ENCODE peak calls at places on chromosome 22, in eight cellular contexts. P is transverse colon, M is SK-N-SH, K is stomach, B is A549, N is H1, X is upper lobe of left lung, W is ovary. U is an unnamed sample.

GRCh38 chr22:33758125-33758483 is 162.2 kb downstream of the LARGE1 start:
- DNase-seq in P (no peak), M (no peak), K (no peak), B (no peak), N (no peak), X (no peak), W (no peak), U (no peak)

GRCh38 chr22:32823024-32823730 is 21.7 kb downstream of the TIMP3 start:
- DNase-seq in P (peak), M (peak), K (peak), B (peak), N (peak), X (no peak), W (no peak), U (peak)

GRCh38 chr22:44667829-44668189 is 34.2 kb upstream of the PRR5 start:
- DNase-seq in P (peak), M (no peak), K (no peak), B (no peak), N (no peak), X (no peak), W (no peak), U (peak)

GRCh38 chr22:32407332-32407731 is 4.7 kb downstream of the RTCB start:
- DNase-seq in P (no peak), M (no peak), K (no peak), B (no peak), N (no peak), X (no peak), W (no peak), U (no peak)

GRCh38 chr22:37486224-37486845 is at the start of gene MFNG:
- DNase-seq in P (peak), M (peak), K (peak), B (peak), N (peak), X (peak), W (peak), U (peak)

GRCh38 chr22:38442967-38443674 is 11.9 kb downstream of the KCNJ4 start:
- DNase-seq in P (no peak), M (no peak), K (no peak), B (no peak), N (no peak), X (no peak), W (no peak), U (no peak)

GRCh38 chr22:23565942-23566715 is 14.0 kb downstream of the IGLL1 start:
- DNase-seq in P (no peak), M (peak), K (no peak), B (no peak), N (peak), X (peak), W (peak), U (peak)

GRCh38 chr22:31350410-31350863 is 4.3 kb upstream of the PATZ1 start:
- DNase-seq in P (peak), M (peak), K (peak), B (peak), N (no peak), X (no peak), W (no peak), U (no peak)

GRCh38 chr22:19962246-19962908 is 20.8 kb upstream of the TXNRD2 start:
- DNase-seq in P (peak), M (peak), K (peak), B (peak), N (peak), X (peak), W (no peak), U (peak)

GRCh38 chr22:43540570-43540969 is 128.8 kb downstream of the MPPED1 start:
- DNase-seq in P (no peak), M (no peak), K (no peak), B (no peak), N (no peak), X (no peak), W (no peak), U (no peak)

GRCh38 chr22:32858121-32858703 is 56.7 kb downstream of the TIMP3 start:
- DNase-seq in P (no peak), M (no peak), K (no peak), B (no peak), N (no peak), X (no peak), W (no peak), U (no peak)

GRCh38 chr22:31650391-31650790 is 11.6 kb downstream of the PISD start:
- DNase-seq in P (no peak), M (no peak), K (no peak), B (no peak), N (no peak), X (no peak), W (no peak), U (no peak)

GRCh38 chr22:36337365-36338130 is 50.2 kb downstream of the MYH9 start:
- DNase-seq in P (no peak), M (no peak), K (no peak), B (no peak), N (no peak), X (no peak), W (no peak), U (no peak)

GRCh38 chr22:36340621-36341020 is 47.1 kb downstream of the MYH9 start:
- DNase-seq in P (no peak), M (no peak), K (peak), B (no peak), N (no peak), X (no peak), W (no peak), U (no peak)

GRCh38 chr22:36341640-36342041 is 46.1 kb downstream of the MYH9 start:
- DNase-seq in P (no peak), M (no peak), K (no peak), B (no peak), N (no peak), X (no peak), W (no peak), U (no peak)

GRCh38 chr22:36336246-36337182 is 51.3 kb downstream of the MYH9 start:
- DNase-seq in P (no peak), M (no peak), K (no peak), B (no peak), N (no peak), X (no peak), W (no peak), U (no peak)

GRCh38 chr22:36339171-36340065 is 48.3 kb downstream of the MYH9 start:
- DNase-seq in P (no peak), M (no peak), K (no peak), B (no peak), N (no peak), X (no peak), W (no peak), U (no peak)
- TF ChIP-seq EP300 in P (no peak), M (no peak), K (no peak), B (no peak), N (no peak), X (no peak), W (no peak), U (peak)

GRCh38 chr22:30313527-30314385 is 13.0 kb downstream of the TBC1D10A start:
- DNase-seq in P (no peak), M (peak), K (no peak), B (no peak), N (no peak), X (no peak), W (no peak), U (no peak)

GRCh38 chr22:30309981-30310672 is 16.6 kb downstream of the TBC1D10A start:
- DNase-seq in P (peak), M (no peak), K (peak), B (no peak), N (no peak), X (no peak), W (no peak), U (peak)

GRCh38 chr22:30312053-30312452 is 14.7 kb downstream of the TBC1D10A start:
- DNase-seq in P (no peak), M (no peak), K (no peak), B (no peak), N (no peak), X (no peak), W (no peak), U (no peak)

GRCh38 chr22:30308518-30309230 is 18.1 kb downstream of the TBC1D10A start:
- DNase-seq in P (peak), M (no peak), K (no peak), B (no peak), N (no peak), X (no peak), W (no peak), U (peak)

DNA sequence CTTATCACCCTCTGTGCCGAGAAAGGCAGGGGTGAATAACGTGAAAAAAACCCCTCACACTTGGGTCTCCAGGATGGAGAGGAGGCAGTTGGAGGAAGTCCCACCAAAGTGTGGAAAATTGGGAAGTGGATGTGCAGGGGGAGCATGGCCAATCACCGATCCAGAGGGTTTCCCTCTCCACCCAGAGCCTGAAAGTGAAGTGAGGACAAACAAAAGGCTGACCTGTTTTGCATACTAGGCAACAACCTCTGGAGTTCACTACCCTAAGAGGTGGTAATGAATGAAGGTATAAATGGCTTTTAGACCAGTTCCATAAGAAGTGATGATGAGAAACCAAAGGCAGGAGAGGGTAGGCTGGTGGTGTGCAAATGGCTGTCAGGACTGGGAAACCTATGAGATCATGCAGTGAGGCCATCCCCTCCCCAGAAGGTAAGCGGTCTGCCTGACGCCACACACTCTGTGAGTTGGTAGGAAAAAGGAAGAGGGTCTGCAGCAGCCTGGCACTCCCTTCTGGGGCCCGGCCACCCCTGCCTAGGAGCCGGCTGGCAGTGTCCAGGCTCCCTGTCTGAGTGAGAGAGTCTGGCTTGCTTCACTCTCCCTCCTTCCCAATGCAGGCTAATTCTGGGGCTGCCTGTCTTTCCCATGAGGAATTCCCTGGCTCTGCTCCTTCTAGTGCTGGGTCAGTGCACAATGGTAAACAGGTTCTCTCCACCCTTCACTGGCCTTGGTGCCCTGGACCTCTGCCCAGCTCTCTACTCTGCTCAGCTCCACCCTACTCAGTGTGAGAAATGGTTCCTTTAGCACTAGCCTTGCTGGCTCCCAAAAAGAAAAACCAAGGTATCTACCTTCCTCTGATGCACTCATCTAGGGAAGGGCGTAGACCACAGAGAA is 15.6 kb downstream of the TBC1D10A start:
- DNase-seq in P (peak), M (no peak), K (peak), B (no peak), N (no peak), X (no peak), W (peak), U (peak)
- TF ChIP-seq EP300 in P (no peak), M (no peak), K (no peak), B (no peak), N (no peak), X (no peak), W (no peak), U (peak)

GRCh38 chr22:48849963-48850657 is 977.6 kb downstream of the BRD1 start:
- DNase-seq in P (no peak), M (no peak), K (no peak), B (no peak), N (no peak), X (no peak), W (no peak), U (peak)
- TF ChIP-seq EP300 in P (no peak), M (no peak), K (no peak), B (no peak), N (no peak), X (no peak), W (no peak), U (no peak)

GRCh38 chr22:46594947-46595298 is 25.3 kb upstream of the GRAMD4 start:
- DNase-seq in P (no peak), M (no peak), K (no peak), B (no peak), N (no peak), X (peak), W (no peak), U (peak)
- TF ChIP-seq EP300 in P (no peak), M (no peak), K (no peak), B (no peak), N (no peak), X (no peak), W (no peak), U (no peak)

DNA sequence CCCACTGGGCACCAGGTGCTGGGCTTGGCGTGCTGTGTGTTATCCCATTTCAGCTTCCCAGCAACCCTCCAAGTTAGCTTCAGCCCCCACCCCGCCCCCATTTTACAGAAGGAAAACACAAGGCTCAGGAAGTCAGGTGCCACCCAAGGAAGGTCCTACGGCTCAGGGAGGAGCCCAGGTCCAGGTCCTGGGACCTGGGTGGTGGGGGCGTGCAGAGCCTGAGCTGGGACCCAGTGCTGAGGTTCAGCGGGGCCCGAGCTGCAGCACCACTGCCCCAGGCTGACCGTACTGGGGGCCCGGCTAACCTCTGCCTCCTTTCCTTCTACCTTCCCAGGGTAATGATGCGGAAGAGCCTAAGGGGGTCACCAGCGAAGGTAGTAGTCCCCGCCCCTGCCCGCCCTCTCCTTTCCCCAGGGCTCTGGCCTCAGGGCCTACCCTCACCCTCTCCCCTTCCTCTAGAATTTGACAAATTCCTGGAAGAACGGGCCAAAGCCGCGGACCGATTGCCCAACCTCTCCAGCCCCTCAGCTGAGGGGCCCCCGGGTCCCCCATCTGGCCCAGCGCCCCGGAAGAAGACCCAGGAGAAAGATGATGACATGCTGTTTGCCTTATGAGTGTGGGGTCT is 34.2 kb upstream of the HMOX1 start:
- DNase-seq in P (no peak), M (no peak), K (no peak), B (no peak), N (no peak), X (no peak), W (no peak), U (no peak)
- TF ChIP-seq EP300 in P (no peak), M (no peak), K (no peak), B (no peak), N (no peak), X (no peak), W (no peak), U (no peak)

DNA sequence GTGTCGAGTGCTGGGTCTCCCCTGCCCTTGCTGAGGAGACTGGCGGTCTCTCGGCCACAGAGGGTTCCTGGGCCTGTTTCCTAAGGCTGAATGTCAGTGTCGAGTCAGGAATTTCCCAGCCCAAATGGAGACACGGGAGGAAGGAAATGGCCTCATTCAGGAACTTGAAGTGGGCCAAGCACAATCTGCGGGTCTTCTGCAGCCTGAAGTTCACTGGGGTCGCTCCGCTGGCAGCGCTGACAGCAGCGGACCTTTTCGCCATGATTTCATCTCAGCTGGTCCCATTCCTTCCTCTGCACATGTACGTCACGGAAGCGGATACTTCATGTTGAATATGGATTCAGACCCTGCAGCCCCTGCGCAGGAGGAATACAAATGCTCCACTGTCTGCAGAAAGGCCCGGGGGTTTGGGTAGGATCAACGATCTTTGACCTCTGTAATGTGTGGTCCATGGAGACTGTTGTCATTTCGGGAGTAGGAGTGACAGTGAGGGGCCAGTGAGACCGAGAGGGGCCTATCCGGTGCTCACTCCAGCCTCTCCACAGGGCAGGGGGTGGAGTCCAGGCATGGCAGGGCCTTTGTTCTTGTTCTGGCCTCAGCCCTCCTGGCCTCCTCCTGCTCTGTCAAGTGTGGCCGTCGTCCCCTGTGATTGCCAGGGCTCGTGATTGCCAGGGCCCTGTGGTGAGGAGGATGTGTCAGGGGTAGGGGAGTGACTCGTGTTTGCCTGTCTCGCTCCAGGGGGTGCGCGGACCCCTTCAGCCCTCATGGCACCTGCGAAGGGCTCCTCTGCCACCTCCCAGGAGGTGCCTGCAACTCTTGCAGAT is 402.3 kb downstream of the TBC1D22A start:
- DNase-seq in P (peak), M (no peak), K (no peak), B (no peak), N (no peak), X (no peak), W (no peak), U (peak)
- TF ChIP-seq EP300 in P (no peak), M (no peak), K (no peak), B (no peak), N (no peak), X (no peak), W (no peak), U (no peak)

U was measured in sigmoid colon.